ENCODE peak calls at places on chromosomes 12 and 14, in four cellular contexts. A is choroid plexus epithelial cell, H is body of pancreas, X is tibial artery. U is an unnamed sample.

GRCh38 chr12:21026302-21026701 is 104.7 kb upstream of the SLCO1B1 start:
- DNase-seq in A (peak), H (no peak), X (no peak), U (no peak)

GRCh38 chr14:69891422-69891821 is 12.2 kb downstream of the SMOC1 start:
- DNase-seq in A (no peak), H (no peak), X (no peak), U (no peak)

GRCh38 chr12:29944269-29945000 is 160.7 kb upstream of the TMTC1 start:
- DNase-seq in A (no peak), H (no peak), X (no peak), U (no peak)

GRCh38 chr12:43806737-43807072 is 588 bp upstream of the TWF1 start:
- DNase-seq in A (peak), H (no peak), X (no peak), U (no peak)

GRCh38 chr14:63938198-63939005 is 85.6 kb downstream of the SYNE2 start:
- DNase-seq in A (peak), H (no peak), X (no peak), U (no peak)

GRCh38 chr12:101924647-101925046 is 47.3 kb downstream of the DRAM1 start:
- DNase-seq in A (no peak), H (no peak), X (no peak), U (no peak)

GRCh38 chr14:88013750-88014349 is 8.9 kb downstream of the GPR65 start:
- DNase-seq in A (peak), H (peak), X (peak), U (peak)

GRCh38 chr12:93192878-93193277 is 184.8 kb upstream of the NUDT4 start:
- DNase-seq in A (no peak), H (no peak), X (no peak), U (no peak)

GRCh38 chr14:39673141-39674133 is 241.2 kb upstream of the FBXO33 start:
- DNase-seq in A (peak), H (no peak), X (no peak), U (no peak)

GRCh38 chr12:13153180-13153579 is 43.3 kb upstream of the EMP1 start:
- DNase-seq in A (no peak), H (no peak), X (no peak), U (no peak)

GRCh38 chr14:104876251-104876699 is 11.2 kb downstream of the CEP170B start:
- DNase-seq in A (peak), H (no peak), X (no peak), U (no peak)

GRCh38 chr12:118361889-118362288 is 10.8 kb downstream of the TAOK3 start:
- DNase-seq in A (no peak), H (no peak), X (no peak), U (no peak)

GRCh38 chr12:93379432-93380308 is 1.9 kb downstream of the NUDT4 start:
- DNase-seq in A (no peak), H (no peak), X (no peak), U (no peak)

GRCh38 chr14:73743431-73743931 is 29.3 kb upstream of the PNMA1 start:
- DNase-seq in A (no peak), H (peak), X (no peak), U (no peak)

GRCh38 chr12:122880668-122881067 is 15.3 kb downstream of the VPS37B start:
- DNase-seq in A (peak), H (no peak), X (no peak), U (no peak)

GRCh38 chr14:93281937-93282336 is 50.9 kb downstream of the BTBD7 start:
- DNase-seq in A (peak), H (no peak), X (no peak), U (no peak)

GRCh38 chr14:36522347-36522971 is 2.4 kb upstream of the NKX2-1 start:
- DNase-seq in A (no peak), H (no peak), X (no peak), U (no peak)

GRCh38 chr14:36522972-36523685 is 3.1 kb upstream of the NKX2-1 start:
- DNase-seq in A (no peak), H (no peak), X (no peak), U (no peak)

GRCh38 chr14:36524874-36525745 is 5.1 kb upstream of the NKX2-1 start:
- DNase-seq in A (no peak), H (peak), X (no peak), U (no peak)

GRCh38 chr14:36524220-36524837 is 4.3 kb upstream of the NKX2-1 start:
- DNase-seq in A (no peak), H (no peak), X (no peak), U (no peak)

DNA sequence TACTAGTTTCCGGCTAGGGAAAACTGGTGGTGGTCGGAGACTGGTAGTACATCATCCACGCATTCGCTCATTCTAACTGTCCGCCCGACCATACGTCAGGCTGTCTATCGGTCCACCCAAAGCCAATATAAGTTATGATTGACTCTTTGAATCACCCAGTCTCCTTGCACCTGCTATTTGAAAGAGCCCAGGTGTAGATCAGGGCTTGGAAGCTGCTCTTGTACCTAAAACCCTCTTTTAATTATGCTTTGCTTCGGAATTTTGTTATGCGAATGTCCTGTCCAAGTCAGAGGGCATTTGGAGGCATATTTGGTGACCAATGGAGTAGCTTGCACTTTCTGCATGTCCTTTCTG is 5.7 kb upstream of the NKX2-1 start:
- DNase-seq in A (no peak), H (no peak), X (no peak), U (no peak)
- TF ChIP-seq CTCF in A (no peak), H (no peak), X (no peak), U (no peak)

GRCh38 chr14:90384543-90384911 is 12.3 kb upstream of the CALM1 start:
- DNase-seq in A (no peak), H (no peak), X (no peak), U (no peak)
- H3K4me3 ChIP-seq in A (no peak), H (no peak), X (no peak), U (no peak)

GRCh38 chr12:121443193-121443829 is 43.4 kb downstream of the RNF34 start:
- DNase-seq in A (peak), H (peak), X (peak), U (peak)

GRCh38 chr12:121439715-121440114 is 39.8 kb downstream of the RNF34 start:
- DNase-seq in A (no peak), H (no peak), X (no peak), U (no peak)

GRCh38 chr12:121440768-121441167 is 40.9 kb downstream of the RNF34 start:
- DNase-seq in A (no peak), H (no peak), X (no peak), U (no peak)

GRCh38 chr12:121442028-121442948 is 42.4 kb downstream of the RNF34 start:
- DNase-seq in A (no peak), H (no peak), X (no peak), U (no peak)

DNA sequence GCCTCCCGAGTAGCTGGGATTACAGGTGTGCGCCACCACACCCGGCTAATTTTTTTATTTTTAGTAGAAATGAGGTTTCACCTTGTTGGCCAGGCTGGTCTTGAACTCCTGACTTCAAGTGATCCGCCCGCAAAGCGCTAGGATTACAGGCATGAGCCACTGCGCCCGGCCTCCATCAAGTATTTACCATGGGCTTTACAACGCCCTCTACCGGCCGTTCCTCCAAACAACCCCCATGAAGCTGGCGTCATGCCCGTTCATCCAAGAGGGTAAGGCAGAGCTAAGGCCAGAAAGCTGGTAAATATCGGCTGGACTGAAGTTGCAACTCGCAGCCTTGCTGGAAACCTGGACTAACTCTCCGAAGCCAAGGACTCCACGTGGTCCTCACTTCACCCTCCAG is 41.6 kb downstream of the RNF34 start:
- DNase-seq in A (no peak), H (no peak), X (no peak), U (no peak)
- TF ChIP-seq CTCF in A (no peak), H (peak), X (no peak), U (no peak)

GRCh38 chr14:77375973-77376372 is 921 bp downstream of the TMED8 start:
- DNase-seq in A (no peak), H (no peak), X (no peak), U (no peak)
- H3K4me3 ChIP-seq in A (peak), H (peak), X (peak), U (peak)

GRCh38 chr12:633731-634130 is 29.5 kb downstream of the NINJ2 start:
- DNase-seq in A (no peak), H (no peak), X (no peak), U (no peak)
- TF ChIP-seq CTCF in A (no peak), H (no peak), X (no peak), U (no peak)

GRCh38 chr12:106644335-106645073 is 61.7 kb downstream of the RFX4 start:
- DNase-seq in A (no peak), H (no peak), X (no peak), U (no peak)

GRCh38 chr12:106647793-106648514 is 65.2 kb downstream of the RFX4 start:
- DNase-seq in A (no peak), H (no peak), X (no peak), U (no peak)

GRCh38 chr12:106646472-106646871 is 63.7 kb downstream of the RFX4 start:
- DNase-seq in A (no peak), H (no peak), X (no peak), U (no peak)

GRCh38 chr12:106645074-106645421 is 62.2 kb downstream of the RFX4 start:
- DNase-seq in A (peak), H (peak), X (no peak), U (no peak)

DNA sequence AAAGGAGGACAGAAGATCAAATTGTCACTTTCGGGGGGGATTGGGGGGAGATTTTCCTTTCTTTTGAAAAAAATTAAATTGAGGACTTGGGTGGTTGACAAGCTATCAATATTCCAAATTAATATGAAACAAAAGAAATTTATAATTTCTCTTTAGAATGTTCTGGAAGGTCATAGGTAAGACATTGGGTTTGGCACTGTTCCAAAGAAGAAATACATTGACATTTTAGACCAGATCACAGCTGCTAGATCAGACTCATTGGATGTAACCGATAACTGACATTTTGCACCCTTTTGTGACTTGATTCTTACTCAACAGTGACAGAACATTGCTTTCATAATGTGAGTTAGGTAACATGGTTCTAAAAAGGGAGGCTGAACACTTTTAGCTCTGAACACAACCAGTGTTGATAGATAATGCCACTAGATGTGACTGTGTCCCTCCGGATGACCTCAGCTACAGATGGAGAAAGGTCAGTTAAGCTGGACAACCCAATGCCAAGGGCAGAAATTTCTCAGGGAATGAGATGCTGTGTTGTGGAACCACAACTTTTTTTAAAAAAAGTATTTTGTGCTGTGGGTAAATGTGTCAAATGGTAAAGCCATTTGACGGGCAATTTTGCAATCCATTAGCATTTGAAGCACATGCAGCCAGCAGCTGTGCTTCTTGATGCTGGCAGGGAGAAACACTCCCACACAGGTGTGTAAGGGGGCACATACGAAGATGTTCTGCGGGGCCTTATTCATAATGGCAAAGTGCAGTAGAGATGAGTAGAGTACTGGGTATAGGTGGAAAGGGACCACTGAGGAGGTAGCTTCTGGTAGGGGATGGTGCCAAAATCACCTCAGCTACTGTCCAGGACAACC is 62.9 kb downstream of the RFX4 start:
- DNase-seq in A (peak), H (no peak), X (no peak), U (no peak)
- H3K4me3 ChIP-seq in A (no peak), H (no peak), X (no peak), U (no peak)

GRCh38 chr12:65147312-65147905 is 22.0 kb upstream of the LEMD3 start:
- DNase-seq in A (no peak), H (no peak), X (no peak), U (no peak)
- TF ChIP-seq CTCF in A (no peak), H (no peak), X (no peak), U (no peak)